ENCODE peak calls at places on chromosomes 7 and 10, in five cellular contexts. K, V, Y, F and M are unnamed samples.

GRCh38 chr10:44068716-44069482 is 316.0 kb downstream of the CXCL12 start:
- DNase-seq in K (no peak), V (no peak), Y (no peak), F (no peak), M (no peak)

GRCh38 chr10:50832171-50832751 is 53.2 kb downstream of the A1CF start:
- DNase-seq in K (no peak), V (no peak), Y (no peak), F (no peak), M (no peak)

GRCh38 chr7:74482629-74483401 is 29.1 kb downstream of the GTF2IRD1 start:
- DNase-seq in K (no peak), V (peak), Y (no peak), F (peak), M (no peak)

GRCh38 chr7:101988513-101988912 is 171.1 kb downstream of the CUX1 start:
- DNase-seq in K (no peak), V (no peak), Y (no peak), F (no peak), M (no peak)

GRCh38 chr10:61923210-61924024 is 21.9 kb downstream of the ARID5B start:
- DNase-seq in K (no peak), V (peak), Y (no peak), F (no peak), M (no peak)

GRCh38 chr7:149778327-149778637 is 4.9 kb upstream of the ZNF467 start:
- DNase-seq in K (no peak), V (no peak), Y (no peak), F (no peak), M (no peak)

GRCh38 chr7:80139179-80139578 is 4.5 kb downstream of the GNAI1 start:
- DNase-seq in K (no peak), V (no peak), Y (no peak), F (no peak), M (no peak)

GRCh38 chr7:1264345-1265280 is 31.9 kb downstream of the UNCX start:
- DNase-seq in K (no peak), V (no peak), Y (no peak), F (no peak), M (no peak)

GRCh38 chr7:139985811-139986210 is 76.9 kb downstream of the PARP12 start:
- DNase-seq in K (no peak), V (no peak), Y (no peak), F (no peak), M (no peak)

GRCh38 chr10:80075781-80076180 is 2.7 kb upstream of the TMEM254 start:
- DNase-seq in K (no peak), V (peak), Y (no peak), F (no peak), M (no peak)

GRCh38 chr7:135193615-135194081 is 17.7 kb downstream of the WDR91 start:
- DNase-seq in K (no peak), V (peak), Y (no peak), F (no peak), M (no peak)

GRCh38 chr10:58044072-58044471 is 223.6 kb downstream of the IPMK start:
- DNase-seq in K (no peak), V (peak), Y (no peak), F (no peak), M (no peak)

GRCh38 chr10:113087082-113088029 is 137.3 kb downstream of the TCF7L2 start:
- DNase-seq in K (peak), V (peak), Y (no peak), F (peak), M (no peak)

GRCh38 chr10:15224948-15225347 is 56.5 kb upstream of the NMT2 start:
- DNase-seq in K (no peak), V (no peak), Y (no peak), F (no peak), M (no peak)

GRCh38 chr10:82378146-82378545 is 503.2 kb downstream of the NRG3 start:
- DNase-seq in K (no peak), V (peak), Y (no peak), F (no peak), M (no peak)

GRCh38 chr7:87548123-87548919 is 52.4 kb downstream of the ABCB1 start:
- DNase-seq in K (no peak), V (no peak), Y (no peak), F (no peak), M (no peak)

GRCh38 chr7:134454277-134454676 is 4.6 kb downstream of the AKR1B1 start:
- DNase-seq in K (no peak), V (no peak), Y (no peak), F (peak), M (no peak)

GRCh38 chr7:87475359-87476178 is at the start of gene ABCB4:
- DNase-seq in K (no peak), V (no peak), Y (no peak), F (no peak), M (peak)

GRCh38 chr7:105269397-105269796 is 119.3 kb downstream of the SRPK2 start:
- DNase-seq in K (no peak), V (no peak), Y (no peak), F (no peak), M (no peak)

GRCh38 chr10:50480054-50481007 is 143.4 kb downstream of the SGMS1 start:
- DNase-seq in K (no peak), V (no peak), Y (no peak), F (no peak), M (no peak)

GRCh38 chr10:72808001-72808400 is 85.5 kb upstream of the OIT3 start:
- DNase-seq in K (no peak), V (no peak), Y (no peak), F (no peak), M (no peak)

GRCh38 chr7:120023494-120024167 is 249.3 kb upstream of the KCND2 start:
- DNase-seq in K (no peak), V (no peak), Y (no peak), F (no peak), M (no peak)

GRCh38 chr7:26843696-26844095 is 20.7 kb downstream of the SKAP2 start:
- DNase-seq in K (no peak), V (no peak), Y (no peak), F (no peak), M (no peak)

GRCh38 chr7:6443372-6443941 is 4.3 kb downstream of the DAGLB start:
- DNase-seq in K (no peak), V (peak), Y (no peak), F (no peak), M (no peak)

GRCh38 chr7:155878250-155878649 is 66.0 kb upstream of the SHH start:
- DNase-seq in K (peak), V (no peak), Y (no peak), F (no peak), M (no peak)

GRCh38 chr7:148914208-148914777 is 30.2 kb upstream of the EZH2 start:
- DNase-seq in K (peak), V (no peak), Y (no peak), F (peak), M (no peak)

GRCh38 chr10:35194906-35195305 is 68.3 kb downstream of the CREM start:
- DNase-seq in K (no peak), V (peak), Y (no peak), F (no peak), M (no peak)

GRCh38 chr10:116385994-116386809 is 41.4 kb upstream of the PNLIPRP3 start:
- DNase-seq in K (no peak), V (no peak), Y (peak), F (no peak), M (peak)

GRCh38 chr10:74078037-74078436 is 72.6 kb downstream of the AP3M1 start:
- DNase-seq in K (no peak), V (no peak), Y (no peak), F (no peak), M (no peak)

GRCh38 chr7:23291957-23292560 is 7.1 kb upstream of the MALSU1 start:
- DNase-seq in K (no peak), V (no peak), Y (no peak), F (no peak), M (no peak)

GRCh38 chr7:159096736-159097581 is 47.7 kb downstream of the VIPR2 start:
- DNase-seq in K (peak), V (no peak), Y (no peak), F (no peak), M (no peak)

GRCh38 chr7:37657798-37658197 is 25.8 kb upstream of the GPR141 start:
- DNase-seq in K (no peak), V (no peak), Y (no peak), F (no peak), M (no peak)

GRCh38 chr10:78913219-78914059 is 155.3 kb upstream of the ZMIZ1 start:
- DNase-seq in K (no peak), V (no peak), Y (peak), F (no peak), M (peak)

GRCh38 chr7:91512958-91513357 is 248.7 kb downstream of the FZD1 start:
- DNase-seq in K (no peak), V (no peak), Y (no peak), F (no peak), M (no peak)